ENCODE peak calls at places on chromosomes 3 and 15, in eight cellular contexts. One of them, this sample, is unnamed.

GRCh38 chr15:69451951-69452701 is 492 bp upstream of the RPLP1 start:
- DNase-seq in AG10803: peak; percentile 53
- DNase-seq in nephron progenitor cell: no peak
- DNase-seq in fibroblast of pulmonary artery: peak; percentile 57
- DNase-seq in GM23338: peak; percentile 42
- DNase-seq in AG04449: no peak
- DNase-seq in foreskin fibroblast: peak; percentile 63
- DNase-seq in choroid plexus epithelial cell: peak; percentile 72
- DNase-seq in this sample: no peak

GRCh38 chr3:146382386-146382785 is 87.0 kb downstream of the PLSCR2 start:
- DNase-seq in nephron progenitor cell: no peak
- DNase-seq in fibroblast of pulmonary artery: peak; percentile 62
- DNase-seq in foreskin fibroblast: peak; percentile 67
- DNase-seq in AG10803: no peak
- DNase-seq in AG04449: no peak
- DNase-seq in GM23338: peak; percentile 53
- DNase-seq in choroid plexus epithelial cell: peak; percentile 72
- DNase-seq in this sample: no peak

GRCh38 chr3:94285874-94286273 is 223.0 kb downstream of the NSUN3 start:
- DNase-seq in AG04449: no peak
- DNase-seq in fibroblast of pulmonary artery: peak; percentile 15
- DNase-seq in nephron progenitor cell: no peak
- DNase-seq in GM23338: peak; percentile 17
- DNase-seq in foreskin fibroblast: no peak
- DNase-seq in AG10803: peak; percentile 9
- DNase-seq in choroid plexus epithelial cell: peak; percentile 25
- DNase-seq in this sample: no peak

GRCh38 chr3:194687638-194688206 is 2.0 kb downstream of the FAM43A start:
- DNase-seq in nephron progenitor cell: peak; percentile 83
- DNase-seq in fibroblast of pulmonary artery: peak; percentile 76
- DNase-seq in GM23338: peak; percentile 91
- DNase-seq in AG04449: no peak
- DNase-seq in AG10803: peak; percentile 66
- DNase-seq in choroid plexus epithelial cell: peak; percentile 71
- DNase-seq in foreskin fibroblast: peak; percentile 82
- DNase-seq in this sample: peak; percentile 83

GRCh38 chr3:112321867-112322652 is 10.9 kb upstream of the CD200 start:
- DNase-seq in choroid plexus epithelial cell: no peak
- DNase-seq in fibroblast of pulmonary artery: no peak
- DNase-seq in nephron progenitor cell: no peak
- DNase-seq in GM23338: no peak
- DNase-seq in AG10803: no peak
- DNase-seq in foreskin fibroblast: no peak
- DNase-seq in AG04449: no peak
- DNase-seq in this sample: no peak

GRCh38 chr15:62469874-62470688 is 305.0 kb upstream of the C2CD4B start:
- DNase-seq in AG04449: peak; percentile 64
- DNase-seq in AG10803: peak; percentile 96
- DNase-seq in GM23338: peak; percentile 51
- DNase-seq in foreskin fibroblast: peak; percentile 87
- DNase-seq in nephron progenitor cell: no peak
- DNase-seq in fibroblast of pulmonary artery: peak; percentile 77
- DNase-seq in choroid plexus epithelial cell: peak; percentile 36
- DNase-seq in this sample: no peak

GRCh38 chr3:41598329-41598728 is 363.6 kb downstream of the ULK4 start:
- DNase-seq in nephron progenitor cell: no peak
- DNase-seq in choroid plexus epithelial cell: no peak
- DNase-seq in AG04449: no peak
- DNase-seq in foreskin fibroblast: no peak
- DNase-seq in fibroblast of pulmonary artery: no peak
- DNase-seq in GM23338: no peak
- DNase-seq in AG10803: peak; percentile 54
- DNase-seq in this sample: no peak

GRCh38 chr15:61038387-61038786 is 190.7 kb downstream of the RORA start:
- DNase-seq in GM23338: no peak
- DNase-seq in fibroblast of pulmonary artery: peak; percentile 77
- DNase-seq in choroid plexus epithelial cell: peak; percentile 90
- DNase-seq in foreskin fibroblast: peak; percentile 54
- DNase-seq in AG10803: peak; percentile 44
- DNase-seq in nephron progenitor cell: no peak
- DNase-seq in AG04449: no peak
- DNase-seq in this sample: no peak

GRCh38 chr3:99714146-99714545 is 75.8 kb downstream of the COL8A1 start:
- DNase-seq in foreskin fibroblast: peak; percentile 64
- DNase-seq in choroid plexus epithelial cell: peak; percentile 81
- DNase-seq in GM23338: no peak
- DNase-seq in AG10803: peak; percentile 87
- DNase-seq in fibroblast of pulmonary artery: peak; percentile 67
- DNase-seq in AG04449: peak; percentile 77
- DNase-seq in nephron progenitor cell: no peak
- DNase-seq in this sample: no peak

GRCh38 chr3:170603770-170604510 is 18.1 kb upstream of the SLC7A14 start:
- DNase-seq in foreskin fibroblast: peak; percentile 49
- DNase-seq in fibroblast of pulmonary artery: peak; percentile 49
- DNase-seq in nephron progenitor cell: no peak
- DNase-seq in AG10803: peak; percentile 11
- DNase-seq in GM23338: no peak
- DNase-seq in choroid plexus epithelial cell: peak; percentile 34
- DNase-seq in AG04449: no peak
- DNase-seq in this sample: no peak

GRCh38 chr3:152071924-152072323 is 196.8 kb upstream of the MBNL1 start:
- DNase-seq in AG10803: peak; percentile 68
- DNase-seq in foreskin fibroblast: peak; percentile 61
- DNase-seq in GM23338: peak; percentile 56
- DNase-seq in nephron progenitor cell: no peak
- DNase-seq in AG04449: no peak
- DNase-seq in fibroblast of pulmonary artery: peak; percentile 82
- DNase-seq in choroid plexus epithelial cell: peak; percentile 86
- DNase-seq in this sample: no peak

GRCh38 chr3:139295040-139295439 is 48.8 kb upstream of the MRPS22 start:
- DNase-seq in AG04449: no peak
- DNase-seq in AG10803: peak; percentile 66
- DNase-seq in fibroblast of pulmonary artery: no peak
- DNase-seq in nephron progenitor cell: no peak
- DNase-seq in GM23338: no peak
- DNase-seq in choroid plexus epithelial cell: no peak
- DNase-seq in foreskin fibroblast: peak; percentile 61
- DNase-seq in this sample: no peak

GRCh38 chr15:51265037-51265555 is 73.3 kb downstream of the CYP19A1 start:
- DNase-seq in choroid plexus epithelial cell: no peak
- DNase-seq in nephron progenitor cell: no peak
- DNase-seq in AG04449: no peak
- DNase-seq in GM23338: no peak
- DNase-seq in fibroblast of pulmonary artery: no peak
- DNase-seq in AG10803: peak; percentile 18
- DNase-seq in foreskin fibroblast: no peak
- DNase-seq in this sample: no peak

GRCh38 chr15:79403501-79403900 is 28.6 kb upstream of the MINAR1 start:
- DNase-seq in AG04449: no peak
- DNase-seq in GM23338: no peak
- DNase-seq in fibroblast of pulmonary artery: no peak
- DNase-seq in choroid plexus epithelial cell: no peak
- DNase-seq in nephron progenitor cell: no peak
- DNase-seq in AG10803: peak; percentile 33
- DNase-seq in foreskin fibroblast: no peak
- DNase-seq in this sample: no peak

GRCh38 chr3:14461006-14461747 is 58.8 kb downstream of the SLC6A6 start:
- DNase-seq in GM23338: no peak
- DNase-seq in AG04449: no peak
- DNase-seq in AG10803: no peak
- DNase-seq in fibroblast of pulmonary artery: no peak
- DNase-seq in foreskin fibroblast: no peak
- DNase-seq in nephron progenitor cell: no peak
- DNase-seq in choroid plexus epithelial cell: no peak
- DNase-seq in this sample: no peak

GRCh38 chr3:73719877-73720276 is 95.1 kb upstream of the PDZRN3 start:
- DNase-seq in AG10803: peak; percentile 44
- DNase-seq in foreskin fibroblast: peak; percentile 56
- DNase-seq in fibroblast of pulmonary artery: peak; percentile 75
- DNase-seq in GM23338: no peak
- DNase-seq in nephron progenitor cell: no peak
- DNase-seq in choroid plexus epithelial cell: peak; percentile 75
- DNase-seq in AG04449: peak; percentile 37
- DNase-seq in this sample: no peak

GRCh38 chr15:69729167-69729748 is 276.6 kb downstream of the RPLP1 start:
- DNase-seq in GM23338: peak; percentile 70
- DNase-seq in fibroblast of pulmonary artery: peak; percentile 56
- DNase-seq in AG04449: no peak
- DNase-seq in foreskin fibroblast: peak; percentile 40
- DNase-seq in AG10803: peak; percentile 19
- DNase-seq in choroid plexus epithelial cell: peak; percentile 39
- DNase-seq in nephron progenitor cell: peak; percentile 58
- DNase-seq in this sample: peak; percentile 56

GRCh38 chr3:89847955-89848354 is 740.5 kb downstream of the EPHA3 start:
- DNase-seq in choroid plexus epithelial cell: peak; percentile 37
- DNase-seq in AG10803: no peak
- DNase-seq in nephron progenitor cell: no peak
- DNase-seq in fibroblast of pulmonary artery: peak; percentile 3
- DNase-seq in GM23338: no peak
- DNase-seq in foreskin fibroblast: peak; percentile 36
- DNase-seq in AG04449: no peak
- DNase-seq in this sample: no peak

DNA sequence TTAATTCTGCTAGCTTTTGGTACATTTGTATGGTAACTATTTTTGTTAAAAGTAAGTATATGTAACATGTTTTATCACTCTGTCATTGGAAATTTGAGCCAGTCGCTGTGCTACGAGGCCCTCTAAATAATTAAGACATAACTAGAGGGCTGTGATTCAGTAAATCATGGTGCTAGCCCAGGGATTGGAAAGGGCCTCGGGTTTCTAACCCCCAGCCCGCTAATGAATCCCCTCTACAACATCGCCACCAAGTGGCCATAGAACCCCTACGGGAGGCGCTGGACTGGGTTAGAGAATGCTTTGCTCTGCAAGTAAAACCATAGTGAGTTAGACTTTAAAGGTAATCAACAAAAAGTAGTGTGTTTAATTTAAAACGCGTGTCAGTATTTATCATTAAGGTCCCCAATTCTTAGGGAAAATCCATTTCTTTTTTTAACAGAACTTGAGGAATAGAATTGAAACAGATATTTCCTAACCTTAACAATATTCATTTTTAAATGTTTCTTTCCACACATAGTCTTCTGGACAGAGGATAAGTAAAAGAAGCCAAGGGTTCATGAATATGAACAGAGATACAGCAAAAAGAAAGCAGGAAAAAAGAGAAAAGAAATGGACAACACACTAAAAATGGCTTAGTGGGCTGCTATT is 744.7 kb downstream of the EPHA3 start:
- DNase-seq in AG04449: no peak
- DNase-seq in foreskin fibroblast: peak; percentile 59
- DNase-seq in nephron progenitor cell: peak; percentile 81
- DNase-seq in GM23338: peak; percentile 91
- DNase-seq in fibroblast of pulmonary artery: peak; percentile 49
- DNase-seq in choroid plexus epithelial cell: peak; percentile 80
- DNase-seq in AG10803: no peak
- DNase-seq in this sample: peak; percentile 86
- TF ChIP-seq CTCF in AG04449: no peak
- TF ChIP-seq CTCF in foreskin fibroblast: peak; percentile 21
- TF ChIP-seq CTCF in nephron progenitor cell: peak; percentile 92
- TF ChIP-seq CTCF in GM23338: peak; percentile 96
- TF ChIP-seq CTCF in fibroblast of pulmonary artery: peak; percentile 51
- TF ChIP-seq CTCF in choroid plexus epithelial cell: peak; percentile 96
- TF ChIP-seq CTCF in AG10803: peak; percentile 20
- TF ChIP-seq CTCF in this sample: peak; percentile 69

GRCh38 chr3:108354562-108354961 is 58.2 kb downstream of the HHLA2 start:
- DNase-seq in nephron progenitor cell: no peak
- DNase-seq in fibroblast of pulmonary artery: no peak
- DNase-seq in GM23338: no peak
- DNase-seq in choroid plexus epithelial cell: no peak
- DNase-seq in AG10803: no peak
- DNase-seq in AG04449: no peak
- DNase-seq in foreskin fibroblast: no peak
- DNase-seq in this sample: no peak
- TF ChIP-seq CTCF in nephron progenitor cell: no peak
- TF ChIP-seq CTCF in fibroblast of pulmonary artery: no peak
- TF ChIP-seq CTCF in GM23338: no peak
- TF ChIP-seq CTCF in choroid plexus epithelial cell: no peak
- TF ChIP-seq CTCF in AG10803: no peak
- TF ChIP-seq CTCF in AG04449: no peak
- TF ChIP-seq CTCF in foreskin fibroblast: no peak
- TF ChIP-seq CTCF in this sample: no peak

GRCh38 chr3:42601898-42602581 is 1.6 kb downstream of the NKTR start:
- DNase-seq in AG10803: no peak
- DNase-seq in nephron progenitor cell: no peak
- DNase-seq in AG04449: no peak
- DNase-seq in GM23338: peak; percentile 60
- DNase-seq in foreskin fibroblast: peak; percentile 37
- DNase-seq in choroid plexus epithelial cell: peak; percentile 36
- DNase-seq in fibroblast of pulmonary artery: no peak
- DNase-seq in this sample: no peak
- TF ChIP-seq CTCF in AG10803: peak; percentile 16
- TF ChIP-seq CTCF in nephron progenitor cell: peak; percentile 8
- TF ChIP-seq CTCF in AG04449: peak; percentile 32
- TF ChIP-seq CTCF in GM23338: no peak
- TF ChIP-seq CTCF in foreskin fibroblast: no peak
- TF ChIP-seq CTCF in choroid plexus epithelial cell: peak; percentile 26
- TF ChIP-seq CTCF in fibroblast of pulmonary artery: peak; percentile 10
- TF ChIP-seq CTCF in this sample: no peak

GRCh38 chr3:31409389-31409788 is 123.3 kb upstream of the STT3B start:
- DNase-seq in foreskin fibroblast: no peak
- DNase-seq in nephron progenitor cell: no peak
- DNase-seq in AG04449: no peak
- DNase-seq in AG10803: no peak
- DNase-seq in choroid plexus epithelial cell: no peak
- DNase-seq in fibroblast of pulmonary artery: no peak
- DNase-seq in GM23338: no peak
- DNase-seq in this sample: no peak

GRCh38 chr3:31407665-31408064 is 125.1 kb upstream of the STT3B start:
- DNase-seq in foreskin fibroblast: peak; percentile 33
- DNase-seq in AG10803: peak; percentile 55
- DNase-seq in choroid plexus epithelial cell: peak; percentile 34
- DNase-seq in fibroblast of pulmonary artery: peak; percentile 10
- DNase-seq in AG04449: no peak
- DNase-seq in GM23338: no peak
- DNase-seq in nephron progenitor cell: no peak
- DNase-seq in this sample: no peak

GRCh38 chr3:31410411-31410810 is 122.3 kb upstream of the STT3B start:
- DNase-seq in choroid plexus epithelial cell: no peak
- DNase-seq in foreskin fibroblast: no peak
- DNase-seq in AG04449: no peak
- DNase-seq in GM23338: no peak
- DNase-seq in nephron progenitor cell: no peak
- DNase-seq in AG10803: no peak
- DNase-seq in fibroblast of pulmonary artery: no peak
- DNase-seq in this sample: no peak

GRCh38 chr3:31409866-31410265 is 122.9 kb upstream of the STT3B start:
- DNase-seq in choroid plexus epithelial cell: no peak
- DNase-seq in nephron progenitor cell: no peak
- DNase-seq in AG10803: no peak
- DNase-seq in GM23338: no peak
- DNase-seq in fibroblast of pulmonary artery: no peak
- DNase-seq in foreskin fibroblast: no peak
- DNase-seq in AG04449: no peak
- DNase-seq in this sample: no peak

GRCh38 chr3:31408720-31409119 is 124.0 kb upstream of the STT3B start:
- DNase-seq in fibroblast of pulmonary artery: no peak
- DNase-seq in AG10803: no peak
- DNase-seq in foreskin fibroblast: no peak
- DNase-seq in GM23338: no peak
- DNase-seq in nephron progenitor cell: no peak
- DNase-seq in choroid plexus epithelial cell: no peak
- DNase-seq in AG04449: no peak
- DNase-seq in this sample: no peak
- TF ChIP-seq CTCF in fibroblast of pulmonary artery: no peak
- TF ChIP-seq CTCF in AG10803: no peak
- TF ChIP-seq CTCF in foreskin fibroblast: no peak
- TF ChIP-seq CTCF in GM23338: no peak
- TF ChIP-seq CTCF in nephron progenitor cell: no peak
- TF ChIP-seq CTCF in choroid plexus epithelial cell: no peak
- TF ChIP-seq CTCF in AG04449: no peak
- TF ChIP-seq CTCF in this sample: no peak

GRCh38 chr3:149657796-149658443 is at the start of gene WWTR1:
- DNase-seq in nephron progenitor cell: peak; percentile 89
- DNase-seq in AG10803: peak; percentile 93
- DNase-seq in choroid plexus epithelial cell: peak; percentile 95
- DNase-seq in AG04449: peak; percentile 79
- DNase-seq in GM23338: peak; percentile 99
- DNase-seq in fibroblast of pulmonary artery: peak; percentile 96
- DNase-seq in foreskin fibroblast: peak; percentile 98
- DNase-seq in this sample: peak; percentile 60
- TF ChIP-seq CTCF in nephron progenitor cell: no peak
- TF ChIP-seq CTCF in AG10803: no peak
- TF ChIP-seq CTCF in choroid plexus epithelial cell: no peak
- TF ChIP-seq CTCF in AG04449: no peak
- TF ChIP-seq CTCF in GM23338: no peak
- TF ChIP-seq CTCF in fibroblast of pulmonary artery: no peak
- TF ChIP-seq CTCF in foreskin fibroblast: no peak
- TF ChIP-seq CTCF in this sample: no peak